ENCODE peak calls at places on chromosomes 11 and 22, in nine cellular contexts. J, K, C, Q, F, P, O, Z and D are unnamed samples.

GRCh38 chr11:832529-833113 is at the start of gene CD151:
- DNase-seq in Q (no peak), F (no peak), K (peak), O (peak), C (peak), J (peak), Z (peak), P (peak), D (peak)

GRCh38 chr22:29780781-29781676 is 13.9 kb downstream of the UQCR10 start:
- DNase-seq in K (peak), J (no peak), Q (no peak), C (peak), F (no peak), P (no peak), Z (peak), O (no peak), D (no peak)

GRCh38 chr22:40302149-40302548 is 44.2 kb upstream of the ADSL start:
- DNase-seq in C (no peak), O (no peak), Q (no peak), F (no peak), P (no peak), J (no peak), K (no peak), Z (no peak), D (no peak)

GRCh38 chr11:35615911-35616900 is 2.1 kb upstream of the FJX1 start:
- DNase-seq in Z (peak), O (no peak), F (no peak), J (no peak), P (peak), K (peak), Q (peak), C (peak), D (peak)

GRCh38 chr11:76742912-76743311 is 40.2 kb upstream of the TSKU start:
- DNase-seq in Z (no peak), O (no peak), P (no peak), J (no peak), F (no peak), C (no peak), Q (no peak), K (no peak), D (no peak)

GRCh38 chr11:34769224-34769623 is 147.0 kb downstream of the APIP start:
- DNase-seq in K (no peak), Q (no peak), P (no peak), J (no peak), F (no peak), C (no peak), Z (no peak), O (no peak), D (no peak)

GRCh38 chr11:69200331-69201047 is 44.8 kb downstream of the SMIM38 start:
- DNase-seq in J (no peak), K (no peak), Z (no peak), F (no peak), O (peak), Q (no peak), P (no peak), C (no peak), D (no peak)

GRCh38 chr11:31806944-31807790 is 4.0 kb downstream of the PAX6 start:
- DNase-seq in J (no peak), O (no peak), F (no peak), Z (no peak), C (no peak), P (no peak), Q (no peak), K (no peak), D (no peak)

GRCh38 chr11:28146123-28146751 is 38.0 kb downstream of the METTL15 start:
- DNase-seq in Z (peak), J (no peak), F (peak), O (no peak), K (peak), P (peak), C (peak), Q (peak), D (no peak)

GRCh38 chr11:119722281-119722794 is 6.7 kb downstream of the NECTIN1 start:
- DNase-seq in K (no peak), C (no peak), Z (no peak), Q (no peak), F (no peak), J (peak), P (peak), O (no peak), D (no peak)

GRCh38 chr11:118530180-118530682 is 761 bp upstream of the TMEM25 start:
- DNase-seq in C (no peak), Q (no peak), J (peak), Z (no peak), F (no peak), K (no peak), O (no peak), P (no peak), D (no peak)

GRCh38 chr22:37906364-37907008 is 389 bp downstream of the MICALL1 start:
- DNase-seq in Q (no peak), P (no peak), C (peak), K (no peak), J (no peak), Z (peak), O (no peak), F (no peak), D (no peak)

GRCh38 chr22:42964994-42965699 is 49.8 kb downstream of the PACSIN2 start:
- DNase-seq in K (no peak), P (peak), Q (no peak), F (no peak), C (peak), J (no peak), Z (no peak), O (no peak), D (no peak)

GRCh38 chr11:104799251-104799650 is 99.0 kb downstream of the CASP12 start:
- DNase-seq in J (no peak), Z (no peak), F (no peak), P (peak), C (no peak), Q (no peak), K (no peak), O (no peak), D (no peak)

GRCh38 chr11:62505112-62505783 is 41.4 kb downstream of the AHNAK start:
- DNase-seq in K (peak), C (no peak), P (no peak), Q (no peak), O (no peak), J (no peak), Z (no peak), F (no peak), D (no peak)

GRCh38 chr11:9574806-9575530 is 1.5 kb downstream of the WEE1 start:
- DNase-seq in O (peak), Z (peak), C (peak), J (peak), P (peak), Q (peak), F (no peak), K (peak), D (peak)

GRCh38 chr11:44718612-44719390 is 8.0 kb upstream of the TSPAN18 start:
- DNase-seq in J (no peak), Z (no peak), O (no peak), Q (no peak), F (no peak), P (no peak), C (no peak), K (no peak), D (no peak)

GRCh38 chr11:121329786-121330395 is 37.3 kb downstream of the SC5D start:
- DNase-seq in F (no peak), K (no peak), Z (no peak), O (no peak), P (no peak), J (no peak), Q (no peak), C (no peak), D (peak)

GRCh38 chr11:46363455-46363920 is 16.2 kb downstream of the DGKZ start:
- DNase-seq in C (peak), J (no peak), O (no peak), K (no peak), P (peak), Q (peak), Z (peak), F (no peak), D (no peak)

GRCh38 chr22:47807506-47807905 is 1045.1 kb downstream of the TBC1D22A start:
- DNase-seq in K (no peak), Q (no peak), F (no peak), O (no peak), P (no peak), J (no peak), Z (no peak), C (no peak), D (no peak)

GRCh38 chr22:24156915-24157782 is 24.1 kb upstream of the SUSD2 start:
- DNase-seq in F (peak), Q (peak), O (peak), Z (peak), J (peak), C (peak), K (peak), P (peak), D (peak)

GRCh38 chr11:128246364-128247234 is 340.8 kb downstream of the ETS1 start:
- DNase-seq in Z (no peak), O (no peak), Q (no peak), J (no peak), C (no peak), P (no peak), K (peak), F (peak), D (no peak)

GRCh38 chr11:34194576-34195335 is 89.3 kb downstream of the NAT10 start:
- DNase-seq in Z (no peak), C (no peak), F (no peak), J (no peak), K (no peak), P (no peak), Q (no peak), O (no peak), D (no peak)

GRCh38 chr11:2531277-2531986 is 86.6 kb downstream of the KCNQ1 start:
- DNase-seq in K (peak), F (no peak), P (peak), C (peak), J (peak), Q (peak), O (peak), Z (peak), D (peak)

GRCh38 chr11:35162795-35163194 is 23.8 kb downstream of the CD44 start:
- DNase-seq in P (peak), K (no peak), J (no peak), F (no peak), C (no peak), O (no peak), Z (no peak), Q (no peak), D (no peak)

GRCh38 chr11:119196833-119197483 is 9.2 kb upstream of the CBL start:
- DNase-seq in F (peak), Q (peak), Z (peak), O (peak), J (peak), C (peak), P (peak), K (peak), D (peak)